ENCODE peak calls at places on chromosomes 11 and 22, in nine cellular contexts. B is prostate gland, X is adrenal gland, U is tibial nerve, F is sigmoid colon, A is BE2C, O is right atrium auricular region, H is NT2/D1, Z is GM23248. V is an unnamed sample.

GRCh38 chr11:24556693-24557092 is 59.8 kb downstream of the LUZP2 start:
- DNase-seq in B (no peak), X (no peak), U (no peak), F (no peak), A (no peak), O (no peak), H (no peak), Z (no peak), V (no peak)

GRCh38 chr22:42645938-42646568 is 3.1 kb downstream of the CYB5R3 start:
- DNase-seq in B (peak; percentile 57), X (no peak), U (no peak), F (no peak), A (no peak), O (no peak), H (no peak), Z (peak; percentile 31), V (peak; percentile 52)

GRCh38 chr11:64415996-64416728 is 57.2 kb downstream of the RPS6KA4 start:
- DNase-seq in B (no peak), X (no peak), U (no peak), F (no peak), A (no peak), O (no peak), H (no peak), Z (no peak), V (no peak)

GRCh38 chr22:23688121-23688520 is 2.7 kb upstream of the RGL4 start:
- DNase-seq in B (no peak), X (no peak), U (peak; percentile 4), F (no peak), A (no peak), O (no peak), H (no peak), Z (no peak), V (peak; percentile 22)

GRCh38 chr22:50034126-50035081 is 21.8 kb upstream of the IL17REL start:
- DNase-seq in B (no peak), X (no peak), U (no peak), F (peak; percentile 58), A (no peak), O (no peak), H (no peak), Z (no peak), V (peak; percentile 59)

GRCh38 chr22:21994881-21995444 is 12.4 kb upstream of the TOP3B start:
- DNase-seq in B (no peak), X (no peak), U (no peak), F (no peak), A (no peak), O (no peak), H (no peak), Z (no peak), V (peak; percentile 6)

GRCh38 chr11:60858731-60859464 is 3.1 kb upstream of the PTGDR2 start:
- DNase-seq in B (no peak), X (no peak), U (no peak), F (peak; percentile 14), A (no peak), O (no peak), H (no peak), Z (no peak), V (no peak)

GRCh38 chr22:36321797-36322601 is 65.8 kb downstream of the MYH9 start:
- DNase-seq in B (no peak), X (peak; percentile 65), U (no peak), F (no peak), A (no peak), O (no peak), H (no peak), Z (no peak), V (no peak)

GRCh38 chr11:123300874-123301695 is 106.0 kb upstream of the CLMP start:
- DNase-seq in B (no peak), X (no peak), U (no peak), F (no peak), A (no peak), O (no peak), H (peak; percentile 15), Z (peak; percentile 57), V (no peak)

GRCh38 chr11:123304828-123305530 is 109.9 kb upstream of the CLMP start:
- DNase-seq in B (no peak), X (no peak), U (no peak), F (no peak), A (no peak), O (no peak), H (no peak), Z (no peak), V (no peak)

GRCh38 chr11:123303924-123304323 is 108.9 kb upstream of the CLMP start:
- DNase-seq in B (no peak), X (no peak), U (no peak), F (no peak), A (no peak), O (no peak), H (no peak), Z (no peak), V (no peak)

GRCh38 chr11:123301696-123302400 is 106.8 kb upstream of the CLMP start:
- DNase-seq in B (peak; percentile 30), X (peak; percentile 67), U (peak; percentile 16), F (peak; percentile 69), A (peak; percentile 89), O (no peak), H (peak; percentile 57), Z (peak; percentile 76), V (peak; percentile 97)

DNA sequence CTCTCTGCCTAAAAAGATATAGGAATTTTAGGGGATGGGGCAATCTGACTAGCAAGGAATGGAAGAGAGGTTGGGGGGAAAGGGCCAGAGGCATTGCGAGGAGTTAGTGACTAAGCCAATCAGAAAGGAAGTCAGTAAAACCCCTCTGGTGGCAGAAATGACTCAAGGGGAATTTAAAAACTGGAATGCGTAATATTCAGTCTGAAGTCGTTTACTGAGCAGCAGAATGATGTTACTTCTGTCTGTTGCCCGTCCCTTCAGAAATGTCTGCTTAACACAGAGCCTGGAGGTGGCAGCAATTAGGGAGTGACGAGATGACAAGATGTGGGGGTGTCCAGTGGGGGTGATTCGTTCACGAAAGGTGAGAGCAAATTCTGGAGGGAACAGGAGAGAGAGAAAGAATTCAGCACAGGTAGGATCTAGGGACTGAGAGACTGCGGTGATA is 107.7 kb upstream of the CLMP start:
- DNase-seq in B (no peak), X (no peak), U (no peak), F (no peak), A (no peak), O (no peak), H (no peak), Z (peak; percentile 88), V (no peak)
- H3K4me3 ChIP-seq in B (no peak overlapping the region), X (no peak overlapping the region), U (no peak overlapping the region), F (no peak overlapping the region), A (no peak overlapping the region), O (no peak overlapping the region), H (no peak overlapping the region), Z (peak overlapping the region; percentile 65), V (no peak overlapping the region)

DNA sequence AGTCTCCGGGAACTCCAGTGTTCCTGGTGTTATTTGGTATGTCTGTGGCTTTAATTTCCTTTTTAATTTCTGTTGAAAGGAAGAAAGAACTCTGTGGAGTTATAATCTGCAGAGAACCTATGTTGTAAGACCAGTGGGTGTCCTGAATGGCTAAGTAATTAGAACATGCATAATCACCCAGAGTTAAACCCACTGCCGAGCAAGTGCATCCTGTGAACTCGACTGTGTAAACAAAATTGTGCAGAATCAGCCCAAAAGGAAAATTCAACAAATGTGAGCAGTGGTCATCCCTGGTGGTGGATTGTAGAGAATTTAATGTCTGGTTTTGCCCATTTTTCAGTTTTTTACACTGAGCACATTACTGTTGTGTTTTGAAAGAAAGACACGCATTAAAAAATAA is 162.5 kb downstream of the COMMD9 start:
- DNase-seq in B (no peak), X (no peak), U (no peak), F (no peak), A (no peak), O (no peak), H (no peak), Z (no peak), V (no peak)
- H3K27me3 ChIP-seq in B (no peaks in the 10 kb centered on the region), X (no peaks in the 10 kb centered on the region), U (no peaks in the 10 kb centered on the region), F (no peaks in the 10 kb centered on the region), A (no peaks in the 10 kb centered on the region), O (no peaks in the 10 kb centered on the region), H (no peaks in the 10 kb centered on the region), Z (no peaks in the 10 kb centered on the region), V (no peaks in the 10 kb centered on the region)

DNA sequence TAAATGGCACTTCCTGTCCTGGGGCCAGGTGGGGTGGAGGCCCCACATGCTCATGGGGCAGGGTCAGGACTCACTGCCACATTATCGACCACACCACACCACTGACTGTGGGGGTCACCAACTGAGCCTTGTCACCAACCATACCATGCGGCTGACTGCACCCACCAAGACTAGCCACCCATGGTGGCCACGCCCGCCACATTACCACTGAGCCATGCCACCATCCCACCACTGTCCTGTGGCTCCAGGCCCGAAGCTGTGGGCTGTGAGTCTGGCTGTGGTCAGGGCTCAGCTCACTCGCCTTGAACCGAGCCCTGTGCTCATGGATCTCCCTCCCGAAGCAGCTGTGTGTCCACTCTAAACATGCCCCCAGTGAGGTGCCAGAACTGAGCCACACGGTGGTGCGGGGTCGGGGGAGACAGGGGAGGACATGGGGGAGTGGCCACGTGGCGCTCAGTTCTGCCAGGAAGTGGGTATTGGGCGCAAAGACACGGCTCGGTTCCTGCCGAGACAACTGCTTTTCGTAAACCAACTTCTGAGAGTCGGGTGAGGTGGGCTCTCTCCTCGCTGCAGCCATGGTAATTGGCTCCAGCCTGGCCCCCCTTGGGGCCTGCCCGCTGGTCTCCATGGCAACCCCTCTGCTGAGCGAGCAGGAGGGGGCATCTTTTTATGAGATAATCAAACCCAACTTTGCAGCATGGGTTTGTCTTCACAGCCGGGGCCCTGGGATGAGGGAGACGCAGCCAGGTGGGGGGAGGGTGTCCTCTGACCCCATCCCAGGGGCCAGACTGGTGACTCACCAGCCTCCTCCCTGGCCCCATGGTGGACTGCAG is 23.2 kb downstream of the RTN4R start:
- DNase-seq in B (no peak), X (no peak), U (no peak), F (no peak), A (peak; percentile 46), O (no peak), H (no peak), Z (no peak), V (peak; percentile 80)
- H3K4me3 ChIP-seq in B (no peak overlapping the region), X (no peak overlapping the region), U (no peak overlapping the region), F (no peak overlapping the region), A (no peak overlapping the region), O (no peak overlapping the region), H (no peak overlapping the region), Z (no peak overlapping the region), V (no peak overlapping the region)

GRCh38 chr22:48718818-48719500 is 1108.7 kb downstream of the BRD1 start:
- DNase-seq in B (no peak), X (no peak), U (no peak), F (peak; percentile 64), A (no peak), O (no peak), H (no peak), Z (peak; percentile 8), V (peak; percentile 56)

GRCh38 chr22:48722661-48723060 is 1105.0 kb downstream of the BRD1 start:
- DNase-seq in B (no peak), X (no peak), U (no peak), F (peak; percentile 2), A (no peak), O (no peak), H (no peak), Z (no peak), V (no peak)

GRCh38 chr22:48719978-48720661 is 1107.6 kb downstream of the BRD1 start:
- DNase-seq in B (no peak), X (no peak), U (no peak), F (peak; percentile 37), A (no peak), O (no peak), H (peak; percentile 8), Z (no peak), V (peak; percentile 91)

GRCh38 chr22:48721394-48721666 is 1106.3 kb downstream of the BRD1 start:
- DNase-seq in B (peak; percentile 67), X (no peak), U (no peak), F (peak; percentile 40), A (no peak), O (no peak), H (no peak), Z (no peak), V (no peak)

DNA sequence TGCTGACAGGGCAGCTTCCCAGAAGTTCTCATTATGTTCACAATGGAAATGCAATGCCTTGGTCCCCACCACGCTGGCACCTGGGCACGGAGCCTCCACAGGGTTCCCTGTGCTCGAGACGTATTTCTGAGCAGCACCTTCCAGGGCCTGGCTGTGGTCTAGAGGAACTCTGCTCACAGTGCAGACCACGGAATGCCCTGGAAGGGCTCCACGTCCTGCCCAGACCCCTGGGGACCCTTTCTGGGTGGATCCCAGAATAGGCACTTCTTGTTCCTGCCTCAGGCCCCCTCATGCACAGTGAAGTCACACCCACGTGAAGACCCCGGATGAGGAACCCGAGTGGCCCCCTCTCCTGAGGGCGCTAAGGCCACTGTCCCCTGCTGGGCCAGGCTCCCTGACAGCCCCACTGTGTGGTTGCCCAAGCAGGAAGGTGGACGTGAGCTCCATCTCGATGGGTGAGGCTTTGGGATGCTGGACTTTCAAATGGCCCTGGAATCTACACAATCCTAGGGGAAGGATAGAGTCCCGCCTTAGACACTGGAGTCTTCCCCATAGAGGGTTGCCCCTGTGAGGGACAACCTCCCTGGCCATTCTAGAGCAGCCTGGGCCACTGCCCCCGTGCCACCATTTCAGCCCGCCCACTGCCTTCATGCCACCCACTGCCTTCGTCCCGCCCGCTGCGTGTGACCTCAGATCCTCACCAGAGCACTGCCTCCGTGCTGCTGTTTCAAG is 1106.8 kb downstream of the BRD1 start:
- DNase-seq in B (no peak), X (no peak), U (no peak), F (peak; percentile 32), A (no peak), O (no peak), H (no peak), Z (no peak), V (peak; percentile 23)
- H3K27me3 ChIP-seq in B (no peaks in the 10 kb centered on the region), X (no peaks in the 10 kb centered on the region), U (no peaks in the 10 kb centered on the region), F (no peaks in the 10 kb centered on the region), A (no peaks in the 10 kb centered on the region), O (no peaks in the 10 kb centered on the region), H (no peaks in the 10 kb centered on the region), Z (no peaks in the 10 kb centered on the region), V (no peaks in the 10 kb centered on the region)

V was measured in H7.